ENCODE peak calls at places on chromosomes 13 and 19, in six cellular contexts. One of them, this sample, is unnamed.

GRCh38 chr19:29283366-29283765 is 70.4 kb upstream of the UQCRFS1 start:
- DNase-seq in mesenchymal stem cell: no peak
- DNase-seq in neuronal stem cell: no peak
- DNase-seq in IMR-90: no peak
- DNase-seq in H1: no peak
- DNase-seq in trophoblast cell: no peak
- DNase-seq in this sample: no peak

GRCh38 chr19:2392366-2392765 is 32.3 kb downstream of the TMPRSS9 start:
- DNase-seq in neuronal stem cell: no peak
- DNase-seq in IMR-90: no peak
- DNase-seq in trophoblast cell: no peak
- DNase-seq in mesenchymal stem cell: no peak
- DNase-seq in H1: no peak
- DNase-seq in this sample: no peak

GRCh38 chr13:47463726-47464125 is 537.3 kb downstream of the SUCLA2 start:
- DNase-seq in H1: no peak
- DNase-seq in trophoblast cell: no peak
- DNase-seq in neuronal stem cell: no peak
- DNase-seq in IMR-90: peak; percentile 69
- DNase-seq in mesenchymal stem cell: peak; percentile 80
- DNase-seq in this sample: peak; percentile 57

GRCh38 chr13:112012705-112013085 is 54.3 kb upstream of the SOX1 start:
- DNase-seq in H1: no peak
- DNase-seq in IMR-90: no peak
- DNase-seq in trophoblast cell: no peak
- DNase-seq in mesenchymal stem cell: no peak
- DNase-seq in neuronal stem cell: no peak
- DNase-seq in this sample: no peak

GRCh38 chr13:108018371-108018870 is 196.9 kb downstream of the LIG4 start:
- DNase-seq in trophoblast cell: no peak
- DNase-seq in H1: no peak
- DNase-seq in neuronal stem cell: no peak
- DNase-seq in mesenchymal stem cell: no peak
- DNase-seq in IMR-90: no peak
- DNase-seq in this sample: no peak

GRCh38 chr13:28528848-28529247 is 33.9 kb upstream of the FLT1 start:
- DNase-seq in mesenchymal stem cell: peak; percentile 24
- DNase-seq in IMR-90: no peak
- DNase-seq in H1: no peak
- DNase-seq in neuronal stem cell: no peak
- DNase-seq in trophoblast cell: peak; percentile 41
- DNase-seq in this sample: no peak

GRCh38 chr13:100213576-100213975 is 124.7 kb downstream of the PCCA start:
- DNase-seq in IMR-90: peak; percentile 44
- DNase-seq in mesenchymal stem cell: no peak
- DNase-seq in trophoblast cell: no peak
- DNase-seq in H1: no peak
- DNase-seq in neuronal stem cell: no peak
- DNase-seq in this sample: no peak

GRCh38 chr19:49151339-49152217 is 3.6 kb downstream of the HRC start:
- DNase-seq in mesenchymal stem cell: peak; percentile 60
- DNase-seq in neuronal stem cell: no peak
- DNase-seq in H1: peak; percentile 95
- DNase-seq in IMR-90: peak; percentile 11
- DNase-seq in trophoblast cell: peak; percentile 97
- DNase-seq in this sample: peak; percentile 97

GRCh38 chr19:16581971-16582343 is 9.7 kb upstream of the SLC35E1 start:
- DNase-seq in mesenchymal stem cell: no peak
- DNase-seq in IMR-90: peak; percentile 23
- DNase-seq in H1: no peak
- DNase-seq in trophoblast cell: peak; percentile 77
- DNase-seq in neuronal stem cell: no peak
- DNase-seq in this sample: no peak

GRCh38 chr19:5136060-5136855 is 167.3 kb downstream of the KDM4B start:
- DNase-seq in IMR-90: no peak
- DNase-seq in mesenchymal stem cell: no peak
- DNase-seq in neuronal stem cell: no peak
- DNase-seq in H1: no peak
- DNase-seq in trophoblast cell: no peak
- DNase-seq in this sample: no peak

GRCh38 chr19:50515168-50515561 is 1.5 kb upstream of the ASPDH start:
- DNase-seq in H1: no peak
- DNase-seq in mesenchymal stem cell: no peak
- DNase-seq in neuronal stem cell: no peak
- DNase-seq in IMR-90: no peak
- DNase-seq in trophoblast cell: no peak
- DNase-seq in this sample: no peak

GRCh38 chr19:18385675-18386542 is at the start of gene GDF15:
- DNase-seq in IMR-90: peak; percentile 87
- DNase-seq in mesenchymal stem cell: peak; percentile 91
- DNase-seq in trophoblast cell: peak; percentile 94
- DNase-seq in neuronal stem cell: no peak
- DNase-seq in H1: no peak
- DNase-seq in this sample: peak; percentile 66

GRCh38 chr19:40433391-40434216 is 7.8 kb upstream of the SERTAD1 start:
- DNase-seq in IMR-90: peak; percentile 88
- DNase-seq in mesenchymal stem cell: peak; percentile 94
- DNase-seq in H1: no peak
- DNase-seq in neuronal stem cell: peak; percentile 76
- DNase-seq in trophoblast cell: peak; percentile 87
- DNase-seq in this sample: peak; percentile 94

GRCh38 chr19:55495646-55496349 is 7.6 kb downstream of the SSC5D start:
- DNase-seq in IMR-90: no peak
- DNase-seq in neuronal stem cell: no peak
- DNase-seq in trophoblast cell: peak; percentile 85
- DNase-seq in H1: peak; percentile 58
- DNase-seq in mesenchymal stem cell: no peak
- DNase-seq in this sample: peak; percentile 55

GRCh38 chr19:36041831-36042230 is 9.2 kb upstream of the CLIP3 start:
- DNase-seq in neuronal stem cell: no peak
- DNase-seq in trophoblast cell: peak; percentile 94
- DNase-seq in H1: no peak
- DNase-seq in IMR-90: peak; percentile 82
- DNase-seq in mesenchymal stem cell: peak; percentile 76
- DNase-seq in this sample: peak; percentile 61

GRCh38 chr19:1471514-1472107 is 7.4 kb downstream of the C19orf25 start:
- DNase-seq in IMR-90: no peak
- DNase-seq in neuronal stem cell: no peak
- DNase-seq in trophoblast cell: no peak
- DNase-seq in H1: no peak
- DNase-seq in mesenchymal stem cell: no peak
- DNase-seq in this sample: no peak

GRCh38 chr19:44878119-44878865 is 12.8 kb upstream of the TOMM40 start:
- DNase-seq in IMR-90: no peak
- DNase-seq in mesenchymal stem cell: no peak
- DNase-seq in H1: no peak
- DNase-seq in neuronal stem cell: no peak
- DNase-seq in trophoblast cell: peak; percentile 56
- DNase-seq in this sample: no peak

GRCh38 chr19:13748169-13748884 is 16.0 kb upstream of the MRI1 start:
- DNase-seq in mesenchymal stem cell: peak; percentile 81
- DNase-seq in H1: no peak
- DNase-seq in neuronal stem cell: no peak
- DNase-seq in trophoblast cell: peak; percentile 44
- DNase-seq in IMR-90: peak; percentile 74
- DNase-seq in this sample: peak; percentile 40

GRCh38 chr13:96029002-96029401 is 24.2 kb downstream of the UGGT2 start:
- DNase-seq in mesenchymal stem cell: no peak
- DNase-seq in neuronal stem cell: no peak
- DNase-seq in IMR-90: no peak
- DNase-seq in trophoblast cell: no peak
- DNase-seq in H1: no peak
- DNase-seq in this sample: no peak

GRCh38 chr19:5684694-5685430 is 4.0 kb downstream of the HSD11B1L start:
- DNase-seq in mesenchymal stem cell: no peak
- DNase-seq in neuronal stem cell: no peak
- DNase-seq in trophoblast cell: no peak
- DNase-seq in H1: no peak
- DNase-seq in IMR-90: no peak
- DNase-seq in this sample: no peak

GRCh38 chr13:110575322-110576069 is 14.0 kb upstream of the RAB20 start:
- DNase-seq in mesenchymal stem cell: peak; percentile 30
- DNase-seq in neuronal stem cell: no peak
- DNase-seq in trophoblast cell: no peak
- DNase-seq in H1: no peak
- DNase-seq in IMR-90: peak; percentile 48
- DNase-seq in this sample: peak; percentile 85

GRCh38 chr19:5447700-5448311 is 7.4 kb upstream of the ZNRF4 start:
- DNase-seq in mesenchymal stem cell: no peak
- DNase-seq in trophoblast cell: no peak
- DNase-seq in neuronal stem cell: no peak
- DNase-seq in IMR-90: no peak
- DNase-seq in H1: no peak
- DNase-seq in this sample: peak; percentile 48

GRCh38 chr13:39588384-39588783 is 14.6 kb downstream of the LHFPL6 start:
- DNase-seq in IMR-90: peak; percentile 54
- DNase-seq in mesenchymal stem cell: peak; percentile 63
- DNase-seq in neuronal stem cell: no peak
- DNase-seq in H1: no peak
- DNase-seq in trophoblast cell: peak; percentile 51
- DNase-seq in this sample: no peak

GRCh38 chr13:78736142-78736541 is 77.2 kb upstream of the OBI1 start:
- DNase-seq in neuronal stem cell: no peak
- DNase-seq in H1: no peak
- DNase-seq in trophoblast cell: no peak
- DNase-seq in IMR-90: no peak
- DNase-seq in mesenchymal stem cell: no peak
- DNase-seq in this sample: no peak

GRCh38 chr13:98039261-98039660 is 85.8 kb downstream of the IPO5 start:
- DNase-seq in trophoblast cell: no peak
- DNase-seq in H1: no peak
- DNase-seq in mesenchymal stem cell: no peak
- DNase-seq in neuronal stem cell: no peak
- DNase-seq in IMR-90: no peak
- DNase-seq in this sample: no peak

GRCh38 chr13:48050550-48050949 is 13.0 kb downstream of the NUDT15 start:
- DNase-seq in neuronal stem cell: no peak
- DNase-seq in trophoblast cell: no peak
- DNase-seq in H1: no peak
- DNase-seq in IMR-90: no peak
- DNase-seq in mesenchymal stem cell: no peak
- DNase-seq in this sample: no peak

GRCh38 chr13:20305587-20305986 is 73.5 kb upstream of the GJB6 start:
- DNase-seq in trophoblast cell: no peak
- DNase-seq in mesenchymal stem cell: no peak
- DNase-seq in IMR-90: no peak
- DNase-seq in H1: no peak
- DNase-seq in neuronal stem cell: no peak
- DNase-seq in this sample: peak; percentile 17
- H3K36me3 ChIP-seq in trophoblast cell: no peaks in the 10 kb centered on the region
- H3K36me3 ChIP-seq in mesenchymal stem cell: no peaks in the 10 kb centered on the region
- H3K36me3 ChIP-seq in IMR-90: no peaks in the 10 kb centered on the region
- H3K36me3 ChIP-seq in H1: no peaks in the 10 kb centered on the region
- H3K36me3 ChIP-seq in neuronal stem cell: no peaks in the 10 kb centered on the region
- H3K36me3 ChIP-seq in this sample: no peaks in the 10 kb centered on the region

GRCh38 chr13:72998012-72998411 is 60.8 kb upstream of the KLF5 start:
- DNase-seq in IMR-90: no peak
- DNase-seq in H1: no peak
- DNase-seq in trophoblast cell: no peak
- DNase-seq in mesenchymal stem cell: no peak
- DNase-seq in neuronal stem cell: no peak
- DNase-seq in this sample: no peak

GRCh38 chr13:73000027-73000674 is 58.7 kb upstream of the KLF5 start:
- DNase-seq in H1: no peak
- DNase-seq in trophoblast cell: no peak
- DNase-seq in neuronal stem cell: no peak
- DNase-seq in IMR-90: peak; percentile 19
- DNase-seq in mesenchymal stem cell: peak; percentile 16
- DNase-seq in this sample: peak; percentile 39

DNA sequence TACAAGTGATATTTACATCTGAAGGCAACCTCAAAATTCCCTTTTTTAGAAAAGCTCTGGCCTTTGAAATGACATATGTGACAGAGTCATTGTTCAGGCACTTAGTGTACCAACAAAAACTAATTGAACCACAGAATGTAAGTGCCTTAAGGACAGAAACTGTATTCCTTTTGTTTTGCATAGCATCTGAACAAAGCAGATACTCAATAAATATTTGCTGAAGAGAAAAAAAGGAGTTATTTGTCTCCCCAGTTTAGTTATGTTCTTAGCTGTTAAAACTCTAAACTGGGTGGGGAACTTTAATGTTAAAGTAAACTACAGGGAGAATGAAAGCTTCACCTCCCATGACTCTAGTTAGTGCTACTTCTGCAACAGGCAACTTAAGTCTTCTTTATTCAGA is 56.8 kb upstream of the KLF5 start:
- DNase-seq in H1: no peak
- DNase-seq in trophoblast cell: no peak
- DNase-seq in IMR-90: no peak
- DNase-seq in neuronal stem cell: no peak
- DNase-seq in mesenchymal stem cell: no peak
- DNase-seq in this sample: no peak
- H2AK5ac ChIP-seq in H1: no peak overlapping the region
- H2AK5ac ChIP-seq in trophoblast cell: no peak overlapping the region
- H2AK5ac ChIP-seq in IMR-90: no peak overlapping the region
- H2AK5ac ChIP-seq in neuronal stem cell: no peak overlapping the region
- H2AK5ac ChIP-seq in mesenchymal stem cell: no peak overlapping the region
- H2AK5ac ChIP-seq in this sample: no peak overlapping the region

GRCh38 chr19:51884713-51885112 is 3.0 kb downstream of the ZNF577 start:
- DNase-seq in IMR-90: no peak
- DNase-seq in trophoblast cell: no peak
- DNase-seq in neuronal stem cell: no peak
- DNase-seq in mesenchymal stem cell: no peak
- DNase-seq in H1: no peak
- DNase-seq in this sample: no peak

GRCh38 chr19:51882518-51882917 is 5.2 kb downstream of the ZNF577 start:
- DNase-seq in neuronal stem cell: no peak
- DNase-seq in H1: no peak
- DNase-seq in mesenchymal stem cell: no peak
- DNase-seq in IMR-90: no peak
- DNase-seq in trophoblast cell: no peak
- DNase-seq in this sample: no peak

GRCh38 chr19:51889934-51890333 is 2.2 kb upstream of the ZNF577 start:
- DNase-seq in H1: no peak
- DNase-seq in IMR-90: no peak
- DNase-seq in neuronal stem cell: no peak
- DNase-seq in mesenchymal stem cell: no peak
- DNase-seq in trophoblast cell: no peak
- DNase-seq in this sample: no peak

GRCh38 chr19:51891193-51891747 is 3.5 kb upstream of the ZNF577 start:
- DNase-seq in mesenchymal stem cell: peak; percentile 11
- DNase-seq in trophoblast cell: no peak
- DNase-seq in H1: no peak
- DNase-seq in IMR-90: no peak
- DNase-seq in neuronal stem cell: no peak
- DNase-seq in this sample: peak; percentile 71

GRCh38 chr19:51887522-51888498 is at the start of gene ZNF577:
- DNase-seq in mesenchymal stem cell: peak; percentile 88
- DNase-seq in IMR-90: peak; percentile 93
- DNase-seq in H1: peak; percentile 89
- DNase-seq in trophoblast cell: peak; percentile 93
- DNase-seq in neuronal stem cell: peak; percentile 78
- DNase-seq in this sample: peak; percentile 98
- H3K4ac ChIP-seq in mesenchymal stem cell: no peak within 1 kb of the TSS
- H3K4ac ChIP-seq in IMR-90: peak within 1 kb of the TSS; percentile 46
- H3K4ac ChIP-seq in H1: no peak within 1 kb of the TSS
- H3K4ac ChIP-seq in trophoblast cell: peak within 1 kb of the TSS; percentile 29
- H3K4ac ChIP-seq in neuronal stem cell: no peak within 1 kb of the TSS
- H3K4ac ChIP-seq in this sample: peak within 1 kb of the TSS; percentile 60

GRCh38 chr13:106518535-106518934 is 16.9 kb downstream of the EFNB2 start:
- DNase-seq in IMR-90: no peak
- DNase-seq in neuronal stem cell: no peak
- DNase-seq in mesenchymal stem cell: no peak
- DNase-seq in trophoblast cell: no peak
- DNase-seq in H1: no peak
- DNase-seq in this sample: no peak
- H3K36me3 ChIP-seq in IMR-90: no peaks in the 10 kb centered on the region
- H3K36me3 ChIP-seq in neuronal stem cell: peaks cover 96% of the 10 kb centered on the region
- H3K36me3 ChIP-seq in mesenchymal stem cell: peaks cover 5% of the 10 kb centered on the region
- H3K36me3 ChIP-seq in trophoblast cell: peaks cover 10% of the 10 kb centered on the region
- H3K36me3 ChIP-seq in H1: no peaks in the 10 kb centered on the region
- H3K36me3 ChIP-seq in this sample: no peaks in the 10 kb centered on the region